ENCODE peak calls at places on chromosomes 16 and 17, in four cellular contexts. H is stomach, M is PC-9, P is upper lobe of right lung. Y is an unnamed sample. For H3K36me3 and H3K4me1, the result is how much of the 10 kb centered on the place peaks cover.

GRCh38 chr16:17416461-17417221 is 54.1 kb downstream of the XYLT1 start:
- DNase-seq in H (no peak), P (peak), M (no peak), Y (peak)

GRCh38 chr17:74749262-74750038 is 1.0 kb downstream of the NHERF1 start:
- DNase-seq in H (no peak), P (peak), M (no peak), Y (peak)

GRCh38 chr17:64964796-64965195 is 45.5 kb upstream of the LRRC37A3 start:
- DNase-seq in M (no peak), P (no peak), H (no peak), Y (no peak)

GRCh38 chr17:31750578-31750977 is 108.5 kb downstream of the COPRS start:
- DNase-seq in H (no peak), M (no peak), P (no peak), Y (no peak)

GRCh38 chr16:75087040-75087979 is 29.3 kb downstream of the LDHD start:
- DNase-seq in P (no peak), M (no peak), H (no peak), Y (no peak)

GRCh38 chr16:54291981-54292487 is 5.4 kb upstream of the IRX3 start:
- DNase-seq in H (no peak), M (no peak), P (no peak), Y (no peak)

GRCh38 chr17:58487589-58488427 is at the start of gene HSF5:
- DNase-seq in P (peak), M (no peak), H (peak), Y (no peak)

GRCh38 chr17:17044846-17045561 is 2.7 kb downstream of the MPRIP start:
- DNase-seq in H (peak), M (peak), P (peak), Y (peak)

GRCh38 chr16:16116841-16117240 is 106.5 kb downstream of the ABCC6 start:
- DNase-seq in M (no peak), H (no peak), P (no peak), Y (no peak)

GRCh38 chr17:57255776-57256681 is at the start of gene MSI2:
- DNase-seq in P (peak), H (peak), M (peak), Y (peak)

GRCh38 chr16:89658221-89658879 is 714 bp downstream of the SPATA33 start:
- DNase-seq in P (no peak), M (no peak), H (peak), Y (peak)

GRCh38 chr17:18240449-18240848 is 15.0 kb downstream of the LLGL1 start:
- DNase-seq in H (no peak), M (no peak), P (no peak), Y (no peak)

GRCh38 chr17:2364132-2365116 is 27.1 kb downstream of the SGSM2 start:
- DNase-seq in P (peak), H (no peak), M (no peak), Y (no peak)

GRCh38 chr17:45395569-45396415 is 36.9 kb downstream of the ARHGAP27 start:
- DNase-seq in H (no peak), M (no peak), P (no peak), Y (no peak)

GRCh38 chr16:75764154-75764768 is 38.0 kb upstream of the CPHXL start:
- DNase-seq in P (no peak), H (peak), M (peak), Y (peak)

GRCh38 chr17:14245002-14245401 is 8.3 kb upstream of the CDRT15 start:
- DNase-seq in P (no peak), M (no peak), H (no peak), Y (no peak)

GRCh38 chr16:49556252-49557069 is 182.9 kb downstream of the C16orf78 start:
- DNase-seq in M (no peak), H (no peak), P (no peak), Y (peak)

GRCh38 chr17:20216154-20216815 is 207.1 kb downstream of the SPECC1 start:
- DNase-seq in P (no peak), M (no peak), H (no peak), Y (no peak)

GRCh38 chr16:24996301-24996700 is 18.9 kb downstream of the ARHGAP17 start:
- DNase-seq in P (no peak), M (no peak), H (no peak), Y (no peak)

GRCh38 chr16:58021661-58022551 is 3.6 kb upstream of the MMP15 start:
- DNase-seq in M (peak), P (peak), H (no peak), Y (peak)

GRCh38 chr17:55324296-55324978 is 59.7 kb downstream of the HLF start:
- DNase-seq in M (no peak), P (no peak), H (no peak), Y (no peak)

GRCh38 chr16:87047221-87048037 is 269.8 kb downstream of the C16orf95 start:
- DNase-seq in P (no peak), H (no peak), M (no peak), Y (peak)

GRCh38 chr16:87044031-87044380 is 273.2 kb downstream of the C16orf95 start:
- DNase-seq in M (no peak), H (no peak), P (no peak), Y (no peak)

GRCh38 chr16:87044829-87045228 is 272.4 kb downstream of the C16orf95 start:
- DNase-seq in M (no peak), H (no peak), P (no peak), Y (no peak)

GRCh38 chr16:87046235-87046634 is 271.0 kb downstream of the C16orf95 start:
- DNase-seq in P (no peak), M (no peak), H (no peak), Y (no peak)

GRCh38 chr16:87045462-87046216 is 271.6 kb downstream of the C16orf95 start:
- DNase-seq in P (no peak), M (no peak), H (no peak), Y (no peak)
- H3K36me3 ChIP-seq in P (under half), M (under half), H (under half), Y (under half)

DNA sequence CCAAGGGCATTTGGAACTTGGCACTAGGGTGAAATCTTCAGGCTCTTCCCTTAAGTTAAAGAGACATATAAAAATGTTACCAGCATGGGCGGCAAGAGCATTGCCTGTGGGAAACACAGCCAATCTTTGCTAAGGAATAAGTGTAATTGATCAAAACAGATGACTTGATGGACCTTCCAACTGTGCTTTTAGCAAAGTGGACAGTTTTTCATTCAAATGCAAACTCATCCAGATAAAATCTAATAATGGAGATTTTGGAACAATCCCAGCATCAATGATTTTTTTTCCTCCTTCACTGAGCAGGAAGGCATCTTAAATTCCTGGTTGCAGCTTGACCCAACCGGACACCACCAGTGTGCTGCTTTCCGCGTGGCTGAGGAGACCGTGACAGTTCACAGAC is 42.9 kb upstream of the BHLHA9 start:
- DNase-seq in H (no peak), P (no peak), M (no peak), Y (no peak)
- H3K4me1 ChIP-seq in H (under half), P (under half), M (under half), Y (under half)

DNA sequence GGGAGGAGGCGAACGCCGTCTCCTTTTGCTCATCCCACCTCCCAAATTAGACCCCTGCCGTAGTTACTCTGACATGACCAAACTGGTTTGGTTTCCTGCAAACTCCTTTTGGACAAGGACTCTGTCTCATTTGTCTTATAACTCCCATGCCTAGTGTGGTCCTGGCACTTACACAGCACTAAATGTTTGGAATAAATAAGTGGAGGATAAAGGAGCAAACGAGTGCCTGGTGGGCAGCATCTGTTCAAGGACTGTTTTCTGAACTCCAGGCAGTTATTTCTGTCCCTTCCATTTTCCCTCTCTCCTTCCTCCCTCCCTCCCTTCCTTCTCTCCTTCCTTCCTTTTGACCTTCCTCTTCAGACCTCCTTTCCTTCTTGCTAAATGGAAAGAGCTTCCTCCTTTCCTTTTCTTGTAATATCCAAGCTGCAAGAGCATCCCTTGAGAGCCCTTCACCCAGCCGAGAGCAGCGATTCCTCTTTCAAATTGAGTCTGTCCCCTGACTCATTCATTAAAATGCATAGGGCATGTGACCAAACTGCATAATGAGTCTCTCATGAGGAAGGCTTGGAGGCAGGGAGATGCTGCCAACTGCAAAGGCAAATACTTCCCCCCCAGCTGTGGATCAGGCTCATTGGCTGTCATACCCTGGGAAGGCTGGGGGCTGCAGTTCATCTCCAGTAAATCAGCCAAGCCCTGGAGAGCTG is 36.9 kb downstream of the CHD9 start:
- DNase-seq in M (no peak), H (peak), P (no peak), Y (no peak)
- H3K4me3 ChIP-seq in M (no peak), H (no peak), P (no peak), Y (no peak)

DNA sequence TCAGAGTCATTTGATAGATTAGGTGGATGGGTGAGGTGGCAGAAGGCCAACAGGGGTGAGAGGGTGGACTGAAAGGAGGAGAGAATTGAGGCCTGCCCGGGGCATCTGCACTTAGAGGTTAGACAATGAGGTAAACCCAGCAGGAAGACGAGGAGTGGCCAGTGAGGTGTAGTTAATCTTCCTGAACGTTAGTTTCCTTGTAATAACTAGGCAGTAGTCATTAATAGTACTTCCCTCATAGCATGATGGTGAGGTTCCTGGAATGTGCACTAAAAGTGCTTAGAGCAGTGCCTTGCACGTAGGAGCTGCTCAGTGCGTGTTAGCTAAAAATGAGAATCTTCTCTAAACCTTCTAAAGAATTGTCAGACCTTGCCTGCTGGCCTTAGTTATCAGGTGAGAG is 13.5 kb upstream of the KSR1 start:
- DNase-seq in M (no peak), P (no peak), H (no peak), Y (no peak)
- H3K36me3 ChIP-seq in M (under half), P (under half), H (under half), Y (under half)

GRCh38 chr17:40346768-40347154 is 17.8 kb downstream of the GJD3 start:
- DNase-seq in P (no peak), M (no peak), H (no peak), Y (no peak)

GRCh38 chr17:40345161-40346034 is 19.1 kb downstream of the GJD3 start:
- DNase-seq in P (peak), M (no peak), H (peak), Y (peak)

GRCh38 chr17:40347319-40348135 is 17.0 kb downstream of the GJD3 start:
- DNase-seq in H (no peak), P (no peak), M (no peak), Y (no peak)

GRCh38 chr17:40344321-40345160 is 20.0 kb downstream of the GJD3 start:
- DNase-seq in H (no peak), P (no peak), M (no peak), Y (no peak)

DNA sequence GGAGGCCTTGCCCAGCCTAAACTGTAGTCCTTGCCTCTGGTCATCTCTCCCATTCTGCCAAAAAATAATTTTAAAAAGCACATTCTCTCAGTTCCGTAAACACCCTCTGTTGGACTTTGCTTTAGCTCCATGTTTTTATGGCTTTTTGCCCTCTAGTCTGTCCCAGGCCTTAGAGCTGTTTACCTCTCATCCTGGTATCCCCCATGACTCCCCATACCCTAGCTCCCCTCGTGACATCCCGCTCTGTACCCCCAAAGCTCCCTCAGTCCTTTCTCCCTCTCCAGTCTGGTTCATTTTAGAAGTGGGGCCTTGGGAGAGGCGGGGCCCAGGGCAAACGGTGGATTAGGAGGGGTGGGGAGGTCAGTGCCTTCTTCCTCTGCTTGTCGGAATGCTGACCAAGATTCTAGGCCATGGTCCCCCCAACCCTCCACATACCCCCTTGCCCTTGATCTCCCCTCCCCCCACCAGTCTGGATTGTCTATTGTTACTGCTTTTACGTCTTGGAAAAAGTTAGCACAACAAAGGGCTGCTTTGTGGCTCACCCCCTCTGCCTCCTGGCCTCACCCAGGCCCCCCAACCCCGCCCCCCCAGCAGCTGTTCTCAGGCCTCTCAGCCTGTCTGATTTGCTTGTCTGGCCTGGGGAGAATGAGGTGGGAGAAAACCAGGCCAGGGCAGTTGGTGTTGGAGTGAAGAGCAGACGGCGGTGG is 18.3 kb downstream of the GJD3 start:
- DNase-seq in M (no peak), H (no peak), P (no peak), Y (no peak)
- H3K4me1 ChIP-seq in M (under half), H (half or more), P (half or more), Y (half or more)